ENCODE peak calls at places on chromosomes 2 and 18, in ten cellular contexts. P is astrocyte of the spinal cord, E is fibroblast of mammary gland, W is Calu3, R is HCT116, U is psoas muscle, B is H9, J is colonic mucosa, Y is upper lobe of right lung, T is NB4. L is an unnamed sample.

GRCh38 chr2:191321861-191322662 is 76.9 kb downstream of the MYO1B start:
- DNase-seq in P (peak; percentile 84), E (peak; percentile 92), W (no peak), R (peak; percentile 21), U (no peak), B (peak; percentile 81), J (no peak), Y (no peak), T (peak; percentile 64), L (no peak)

GRCh38 chr2:236512902-236513433 is 56.7 kb upstream of the ACKR3 start:
- DNase-seq in P (peak; percentile 58), E (peak; percentile 57), W (peak; percentile 68), R (peak; percentile 22), U (peak; percentile 77), B (peak; percentile 84), J (peak; percentile 53), Y (peak; percentile 78), T (peak; percentile 51), L (peak; percentile 69)

GRCh38 chr2:49914281-49914680 is 760.0 kb upstream of the FSHR start:
- DNase-seq in P (peak; percentile 81), E (peak; percentile 1), W (peak; percentile 21), R (no peak), U (no peak), B (no peak), J (no peak), Y (no peak), T (peak; percentile 4), L (no peak)

GRCh38 chr2:23826771-23827170 is 100.2 kb downstream of the ATAD2B start:
- DNase-seq in P (no peak), E (no peak), W (no peak), R (no peak), U (no peak), B (no peak), J (no peak), Y (no peak), T (no peak), L (no peak)

GRCh38 chr2:171154348-171154747 is 6.3 kb downstream of the TLK1 start:
- DNase-seq in P (no peak), E (no peak), W (no peak), R (no peak), U (no peak), B (no peak), J (peak; percentile 38), Y (no peak), T (peak; percentile 57), L (no peak)

GRCh38 chr2:205909194-205909572 is 176.8 kb downstream of the INO80D start:
- DNase-seq in P (no peak), E (no peak), W (no peak), R (no peak), U (no peak), B (no peak), J (peak; percentile 54), Y (no peak), T (no peak), L (no peak)

GRCh38 chr18:46302866-46303485 is 198.8 kb downstream of the HAUS1 start:
- DNase-seq in P (no peak), E (no peak), W (no peak), R (no peak), U (no peak), B (no peak), J (no peak), Y (peak; percentile 32), T (no peak), L (no peak)

GRCh38 chr2:221235941-221236340 is 336.2 kb downstream of the EPHA4 start:
- DNase-seq in P (no peak), E (no peak), W (no peak), R (no peak), U (no peak), B (no peak), J (no peak), Y (no peak), T (no peak), L (no peak)

GRCh38 chr2:220504890-220505564 is 877.6 kb downstream of the SLC4A3 start:
- DNase-seq in P (peak; percentile 52), E (peak; percentile 72), W (peak; percentile 18), R (no peak), U (no peak), B (peak; percentile 62), J (peak; percentile 17), Y (no peak), T (no peak), L (no peak)

GRCh38 chr2:73068147-73068546 is 3.4 kb downstream of the SFXN5 start:
- DNase-seq in P (no peak), E (no peak), W (no peak), R (no peak), U (no peak), B (no peak), J (no peak), Y (no peak), T (no peak), L (no peak)

GRCh38 chr18:37327063-37327577 is 238.5 kb downstream of the CELF4 start:
- DNase-seq in P (no peak), E (no peak), W (no peak), R (no peak), U (no peak), B (no peak), J (no peak), Y (no peak), T (no peak), L (no peak)

GRCh38 chr2:55031505-55031904 is 18.7 kb downstream of the RTN4 start:
- DNase-seq in P (no peak), E (no peak), W (no peak), R (no peak), U (no peak), B (no peak), J (no peak), Y (no peak), T (no peak), L (no peak)

GRCh38 chr2:3539836-3540235 is 18.3 kb downstream of the RNASEH1 start:
- DNase-seq in P (no peak), E (no peak), W (no peak), R (no peak), U (no peak), B (no peak), J (no peak), Y (no peak), T (no peak), L (no peak)

GRCh38 chr2:3534251-3534814 is 15.0 kb upstream of the ADI1 start:
- DNase-seq in P (no peak), E (no peak), W (no peak), R (no peak), U (no peak), B (no peak), J (no peak), Y (no peak), T (no peak), L (no peak)

GRCh38 chr2:3535467-3535793 is 16.1 kb upstream of the ADI1 start:
- DNase-seq in P (no peak), E (no peak), W (no peak), R (no peak), U (no peak), B (no peak), J (no peak), Y (no peak), T (no peak), L (no peak)

GRCh38 chr2:3535794-3536681 is 16.7 kb upstream of the ADI1 start:
- DNase-seq in P (peak; percentile 95), E (peak; percentile 94), W (peak; percentile 58), R (peak; percentile 26), U (peak; percentile 75), B (no peak), J (peak; percentile 36), Y (no peak), T (no peak), L (peak; percentile 55)

DNA sequence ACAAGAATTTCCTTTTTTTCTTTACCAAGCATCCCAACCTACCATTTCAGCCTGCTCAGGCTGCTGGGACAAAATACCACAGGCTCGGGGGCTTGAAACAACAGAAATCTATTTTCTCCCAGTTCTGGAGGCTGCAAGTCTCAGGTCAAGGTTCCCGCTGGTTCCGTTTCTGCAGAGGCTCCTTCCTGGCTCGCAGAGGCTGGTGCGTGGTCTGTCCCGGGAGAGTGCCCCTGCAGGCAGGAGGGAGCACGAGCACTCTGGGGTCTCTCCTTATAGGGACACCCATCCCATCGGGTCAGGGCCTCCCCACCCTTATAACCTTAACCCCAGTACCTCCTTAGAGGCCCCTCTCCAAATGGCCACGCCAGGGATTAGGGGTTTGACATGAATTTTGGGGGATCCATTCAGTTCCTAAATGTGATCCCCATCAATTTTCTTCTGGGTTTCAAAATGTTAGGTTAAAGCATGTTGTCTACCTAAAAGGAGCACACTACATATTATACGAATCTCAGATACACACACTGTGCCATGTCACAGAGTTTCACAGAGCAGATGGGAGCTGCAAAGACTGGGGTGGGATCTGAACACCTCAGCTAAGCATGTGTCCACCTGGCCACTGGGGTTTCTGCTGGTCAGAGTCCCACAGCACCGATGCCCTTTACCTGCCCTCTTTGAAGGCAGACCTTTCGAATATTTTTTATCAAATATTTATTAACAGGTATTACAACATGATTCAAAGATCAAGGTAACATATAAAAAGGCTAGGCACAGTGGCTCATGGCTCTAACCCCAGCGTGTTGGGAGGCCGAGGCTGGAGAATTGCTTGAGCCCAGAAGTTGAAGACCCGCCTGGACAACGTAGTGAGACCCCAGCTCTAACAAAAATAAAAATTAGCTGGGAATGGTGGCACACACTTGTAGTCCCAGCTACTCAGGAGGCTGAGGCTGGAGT is 17.6 kb upstream of the ADI1 start:
- DNase-seq in P (no peak), E (peak; percentile 60), W (peak; percentile 73), R (peak; percentile 26), U (peak; percentile 71), B (peak; percentile 77), J (peak; percentile 22), Y (no peak), T (peak; percentile 30), L (no peak)
- TF ChIP-seq CTCF in P (peak; percentile 63), E (peak; percentile 56), W (peak; percentile 27), R (peak; percentile 20), U (peak; percentile 36), B (peak; percentile 66), J (no peak), Y (peak; percentile 54), T (peak; percentile 28), L (no peak)

DNA sequence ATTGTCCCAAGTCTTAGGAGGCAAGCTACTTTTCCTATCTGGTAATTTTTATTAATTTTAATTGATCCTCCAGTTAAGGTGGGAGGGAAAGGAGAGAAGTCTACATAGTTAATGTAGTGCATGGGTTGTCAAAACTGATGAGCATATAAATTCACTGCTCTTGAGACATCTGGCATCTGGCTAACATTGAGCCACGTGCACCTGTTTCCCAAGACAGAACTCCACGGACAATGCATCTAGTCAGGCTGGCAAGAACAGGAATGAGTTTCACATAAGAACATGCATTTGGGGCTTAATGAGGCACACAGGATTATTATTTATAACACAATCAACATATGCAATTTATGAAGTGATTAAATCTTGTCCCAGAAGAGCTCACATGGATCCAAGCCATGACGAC is 16.2 kb upstream of the RAB1A start:
- DNase-seq in P (no peak), E (no peak), W (no peak), R (no peak), U (no peak), B (no peak), J (no peak), Y (no peak), T (no peak), L (no peak)
- TF ChIP-seq CTCF in P (no peak), E (no peak), W (no peak), R (no peak), U (no peak), B (no peak), J (no peak), Y (no peak), T (no peak), L (no peak)

GRCh38 chr2:121570036-121570664 is 39.5 kb downstream of the RNU4ATAC start:
- DNase-seq in P (no peak), E (no peak), W (no peak), R (no peak), U (no peak), B (no peak), J (no peak), Y (no peak), T (no peak), L (no peak)
- TF ChIP-seq CTCF in P (no peak), E (no peak), W (no peak), R (no peak), U (no peak), B (no peak), J (no peak), Y (no peak), T (no peak), L (no peak)

GRCh38 chr2:7363906-7364305 is 446.7 kb downstream of the RNF144A start:
- DNase-seq in P (no peak), E (no peak), W (no peak), R (no peak), U (no peak), B (no peak), J (no peak), Y (no peak), T (no peak), L (no peak)
- TF ChIP-seq CTCF in P (no peak), E (no peak), W (no peak), R (peak; percentile 17), U (no peak), B (peak; percentile 59), J (no peak), Y (no peak), T (no peak), L (no peak)

L was measured in stomach.